ENCODE peak calls at places on chromosomes 5 and 9, in five cellular contexts. P is activated CD4-positive, alpha-beta T cell treated with anti-CD3 and anti-CD28 coated beads, Interleukin-2, amount 50 U/mL, for 48 hours; W is skeletal muscle cell; E is hippocampal formation; B is HT1080. D is an unnamed sample.

GRCh38 chr5:18114161-18114802 is 480.0 kb downstream of the TAF11L14 start:
- DNase-seq in E (no peak), W (no peak), P (no peak), B (no peak), D (no peak)

GRCh38 chr9:121699271-121700164 is 48.1 kb downstream of the DAB2IP start:
- DNase-seq in P (peak; percentile 49), B (peak; percentile 58), W (no peak), E (no peak), D (no peak)

GRCh38 chr9:84789463-84789830 is 119.9 kb downstream of the NTRK2 start:
- DNase-seq in P (no peak), E (no peak), B (no peak), W (no peak), D (no peak)

GRCh38 chr9:106025449-106025848 is 331.1 kb downstream of the TMEM38B start:
- DNase-seq in W (no peak), B (no peak), P (no peak), E (no peak), D (no peak)

GRCh38 chr9:125548141-125548540 is 158.9 kb downstream of the MAPKAP1 start:
- DNase-seq in P (no peak), B (no peak), E (no peak), W (no peak), D (no peak)

GRCh38 chr5:10854526-10855277 is 93.7 kb upstream of the DAP start:
- DNase-seq in E (peak; percentile 23), P (no peak), W (no peak), B (peak; percentile 78), D (no peak)

GRCh38 chr9:16809912-16810610 is 60.4 kb downstream of the BNC2 start:
- DNase-seq in W (no peak), E (no peak), B (no peak), P (no peak), D (no peak)

GRCh38 chr5:73722224-73722623 is 96.2 kb downstream of the ARHGEF28 start:
- DNase-seq in P (no peak), B (no peak), W (no peak), E (peak; percentile 1), D (no peak)

GRCh38 chr9:131887680-131888079 is 147.8 kb upstream of the RAPGEF1 start:
- DNase-seq in E (no peak), W (no peak), P (no peak), B (no peak), D (no peak)

GRCh38 chr9:81686614-81687520 is 2.5 kb downstream of the TLE1 start:
- DNase-seq in E (peak; percentile 89), B (peak; percentile 81), P (peak; percentile 5), W (peak; percentile 49), D (peak; percentile 71)

GRCh38 chr5:32790411-32790951 is 79.4 kb downstream of the NPR3 start:
- DNase-seq in E (no peak), B (no peak), W (no peak), P (no peak), D (no peak)

GRCh38 chr5:154652746-154653417 is 102.3 kb upstream of the LARP1 start:
- DNase-seq in E (no peak), W (no peak), B (peak; percentile 48), P (no peak), D (no peak)

GRCh38 chr5:68024426-68024825 is 191.1 kb upstream of the PIK3R1 start:
- DNase-seq in B (no peak), W (no peak), E (no peak), P (no peak), D (no peak)

D was measured in occipital lobe.